ENCODE peak calls at places on chromosomes 16 and 17, in four cellular contexts. One of them, this sample, is unnamed. For H3K27me3 and H3K9me3, the result is how much of the 10 kb centered on the place peaks cover.

GRCh38 chr16:57115148-57115503 is 22.7 kb downstream of the CPNE2 start:
- DNase-seq in PC-9: no peak
- DNase-seq in pancreas: no peak
- DNase-seq in right cardiac atrium: no peak
- DNase-seq in this sample: no peak

GRCh38 chr17:66661411-66661843 is 173.5 kb upstream of the CACNG5 start:
- DNase-seq in PC-9: peak
- DNase-seq in pancreas: no peak
- DNase-seq in right cardiac atrium: no peak
- DNase-seq in this sample: no peak

GRCh38 chr16:69311533-69312388 is 611 bp downstream of the VPS4A start:
- DNase-seq in PC-9: peak
- DNase-seq in pancreas: no peak
- DNase-seq in right cardiac atrium: no peak
- DNase-seq in this sample: peak

GRCh38 chr17:30091771-30092170 is 24.8 kb upstream of the NSRP1 start:
- DNase-seq in PC-9: no peak
- DNase-seq in pancreas: no peak
- DNase-seq in right cardiac atrium: no peak
- DNase-seq in this sample: peak

GRCh38 chr16:27430512-27430911 is 28.5 kb downstream of the IL21R start:
- DNase-seq in PC-9: no peak
- DNase-seq in pancreas: no peak
- DNase-seq in right cardiac atrium: no peak
- DNase-seq in this sample: no peak

GRCh38 chr16:11780988-11781680 is 15.9 kb downstream of the ZC3H7A start:
- DNase-seq in PC-9: no peak
- DNase-seq in pancreas: no peak
- DNase-seq in right cardiac atrium: no peak
- DNase-seq in this sample: peak

GRCh38 chr17:29383687-29384086 is 6.5 kb upstream of the TAOK1 start:
- DNase-seq in PC-9: no peak
- DNase-seq in pancreas: no peak
- DNase-seq in right cardiac atrium: no peak
- DNase-seq in this sample: peak

GRCh38 chr16:85136705-85137322 is 24.5 kb upstream of the CIBAR2 start:
- DNase-seq in PC-9: no peak
- DNase-seq in pancreas: no peak
- DNase-seq in right cardiac atrium: peak
- DNase-seq in this sample: peak

GRCh38 chr16:84194470-84195200 is 3.7 kb downstream of the ADAD2 start:
- DNase-seq in PC-9: no peak
- DNase-seq in pancreas: no peak
- DNase-seq in right cardiac atrium: no peak
- DNase-seq in this sample: no peak

GRCh38 chr17:44385287-44386181 is 3.9 kb downstream of the ITGA2B start:
- DNase-seq in PC-9: peak
- DNase-seq in pancreas: peak
- DNase-seq in right cardiac atrium: peak
- DNase-seq in this sample: peak

GRCh38 chr17:28370035-28370743 is at the start of gene VTN:
- DNase-seq in PC-9: peak
- DNase-seq in pancreas: peak
- DNase-seq in right cardiac atrium: peak
- DNase-seq in this sample: peak

GRCh38 chr17:4565209-4566141 is 5.1 kb upstream of the GGT6 start:
- DNase-seq in PC-9: peak
- DNase-seq in pancreas: no peak
- DNase-seq in right cardiac atrium: peak
- DNase-seq in this sample: peak

GRCh38 chr17:64732336-64733006 is 70.4 kb upstream of the SMURF2 start:
- DNase-seq in PC-9: peak
- DNase-seq in pancreas: no peak
- DNase-seq in right cardiac atrium: peak
- DNase-seq in this sample: peak

GRCh38 chr16:35506018-35506897 is 2046.8 kb downstream of the TP53TG3F start:
- DNase-seq in PC-9: no peak
- DNase-seq in pancreas: no peak
- DNase-seq in right cardiac atrium: no peak
- DNase-seq in this sample: no peak

GRCh38 chr17:53765609-53766008 is 57.1 kb upstream of the KIF2B start:
- DNase-seq in PC-9: no peak
- DNase-seq in pancreas: no peak
- DNase-seq in right cardiac atrium: no peak
- DNase-seq in this sample: no peak

GRCh38 chr17:8384801-8385335 is 1.9 kb upstream of the RPL26 start:
- DNase-seq in PC-9: peak
- DNase-seq in pancreas: no peak
- DNase-seq in right cardiac atrium: no peak
- DNase-seq in this sample: peak

DNA sequence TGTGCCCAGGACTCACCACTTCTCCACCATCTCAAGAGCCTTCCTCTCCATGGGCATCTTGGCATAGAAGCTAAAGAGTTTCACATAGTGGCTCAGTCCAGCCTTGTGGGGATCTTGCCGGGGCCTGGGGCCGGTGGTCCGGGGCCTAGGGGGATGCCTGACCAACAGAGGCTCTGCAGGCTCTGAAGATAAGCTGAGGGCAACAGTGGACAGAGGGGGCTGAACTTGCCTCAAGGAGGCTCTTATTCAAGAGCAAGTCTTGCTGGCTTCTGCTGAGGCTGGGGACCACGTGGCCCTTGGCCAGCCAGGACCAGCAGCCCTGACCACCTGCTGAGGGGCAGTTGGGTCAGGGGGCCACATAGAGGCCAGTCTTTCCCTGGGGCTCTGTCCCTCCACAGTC is 13.5 kb upstream of the THAP11 start:
- DNase-seq in PC-9: no peak
- DNase-seq in pancreas: no peak
- DNase-seq in right cardiac atrium: no peak
- DNase-seq in this sample: no peak
- H3K27me3 ChIP-seq in PC-9: under half
- H3K27me3 ChIP-seq in pancreas: under half
- H3K27me3 ChIP-seq in right cardiac atrium: under half
- H3K27me3 ChIP-seq in this sample: under half

GRCh38 chr16:88285514-88285822 is 97.3 kb upstream of the ZNF469 start:
- DNase-seq in PC-9: no peak
- DNase-seq in pancreas: no peak
- DNase-seq in right cardiac atrium: no peak
- DNase-seq in this sample: no peak
- H3K9me3 ChIP-seq in PC-9: under half
- H3K9me3 ChIP-seq in pancreas: under half
- H3K9me3 ChIP-seq in right cardiac atrium: under half
- H3K9me3 ChIP-seq in this sample: under half

DNA sequence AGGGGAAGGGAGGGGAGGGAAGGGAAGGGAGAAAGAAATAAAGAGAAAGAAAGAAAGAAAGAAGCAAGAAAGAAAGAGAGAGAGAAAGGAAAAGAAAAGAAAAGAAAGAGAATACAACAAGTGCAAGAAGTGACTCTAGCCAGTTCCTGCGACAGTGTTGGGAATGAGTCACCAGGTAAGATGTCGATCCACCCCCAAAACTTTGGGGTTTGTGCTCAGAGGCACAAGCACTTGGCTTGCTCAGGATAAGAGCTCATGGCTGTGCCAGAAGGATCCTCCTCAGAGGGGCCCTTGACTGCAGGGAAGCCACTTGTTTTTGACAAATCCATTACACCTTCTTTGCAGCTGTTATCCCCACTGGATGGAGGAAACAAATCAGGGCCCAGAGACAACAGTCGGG is 137.7 kb downstream of the TMEM132E start:
- DNase-seq in PC-9: no peak
- DNase-seq in pancreas: no peak
- DNase-seq in right cardiac atrium: no peak
- DNase-seq in this sample: no peak
- H3K27me3 ChIP-seq in PC-9: under half
- H3K27me3 ChIP-seq in pancreas: under half
- H3K27me3 ChIP-seq in right cardiac atrium: under half
- H3K27me3 ChIP-seq in this sample: under half

GRCh38 chr16:51392651-51393187 is 241.6 kb upstream of the SALL1 start:
- DNase-seq in PC-9: no peak
- DNase-seq in pancreas: no peak
- DNase-seq in right cardiac atrium: no peak
- DNase-seq in this sample: peak
- H3K9me3 ChIP-seq in PC-9: under half
- H3K9me3 ChIP-seq in pancreas: under half
- H3K9me3 ChIP-seq in right cardiac atrium: under half
- H3K9me3 ChIP-seq in this sample: under half